ENCODE peak calls at places on chromosome 22, in five cellular contexts. R is HFFc6, G is thoracic aorta, C is right lobe of liver, Q is A549. K is an unnamed sample.

GRCh38 chr22:29336751-29337490 is 21.4 kb upstream of the RASL10A start:
- DNase-seq in G (no peak), Q (no peak), C (peak), R (no peak), K (no peak)

GRCh38 chr22:45998638-45999378 is 21.8 kb upstream of the WNT7B start:
- DNase-seq in Q (no peak), G (no peak), C (no peak), R (no peak), K (no peak)

GRCh38 chr22:23574371-23574811 is 5.7 kb downstream of the IGLL1 start:
- DNase-seq in C (no peak), G (no peak), R (no peak), Q (no peak), K (peak)

GRCh38 chr22:41367680-41368542 is 13.8 kb upstream of the TEF start:
- DNase-seq in R (peak), Q (no peak), G (no peak), C (peak), K (no peak)

GRCh38 chr22:44172370-44173108 is 8.2 kb upstream of the PARVG start:
- DNase-seq in Q (no peak), R (no peak), G (no peak), C (no peak), K (peak)

GRCh38 chr22:23203452-23204124 is 23.3 kb downstream of the BCR start:
- DNase-seq in R (no peak), C (no peak), Q (no peak), G (no peak), K (no peak)

GRCh38 chr22:27581688-27582087 is 219.9 kb downstream of the MN1 start:
- DNase-seq in G (peak), R (no peak), Q (no peak), C (no peak), K (no peak)

GRCh38 chr22:46102752-46103151 is 47.6 kb upstream of the PPARA start:
- DNase-seq in C (no peak), Q (no peak), R (no peak), G (no peak), K (no peak)

GRCh38 chr22:23278883-23279675 is 98.8 kb downstream of the BCR start:
- DNase-seq in R (no peak), G (no peak), Q (peak), C (no peak), K (no peak)

GRCh38 chr22:29083576-29084566 is 11.0 kb downstream of the KREMEN1 start:
- DNase-seq in R (peak), C (no peak), G (no peak), Q (no peak), K (no peak)

GRCh38 chr22:45867906-45868555 is 108.9 kb downstream of the WNT7B start:
- DNase-seq in C (no peak), R (no peak), Q (no peak), G (no peak), K (peak)

GRCh38 chr22:22748297-22748743 is 103.9 kb downstream of the GGTLC2 start:
- DNase-seq in Q (no peak), G (no peak), R (peak), C (peak), K (peak)

GRCh38 chr22:35523167-35523928 is 17.3 kb upstream of the RASD2 start:
- DNase-seq in R (no peak), G (no peak), Q (no peak), C (no peak), K (no peak)

GRCh38 chr22:44585559-44586121 is 87.6 kb upstream of the RTL6 start:
- DNase-seq in G (no peak), C (peak), Q (no peak), R (no peak), K (no peak)

GRCh38 chr22:47647181-47647580 is 884.7 kb downstream of the TBC1D22A start:
- DNase-seq in R (no peak), G (no peak), Q (no peak), C (no peak), K (no peak)
- TF ChIP-seq CTCF in R (no peak), G (no peak), Q (no peak), C (no peak), K (no peak)

DNA sequence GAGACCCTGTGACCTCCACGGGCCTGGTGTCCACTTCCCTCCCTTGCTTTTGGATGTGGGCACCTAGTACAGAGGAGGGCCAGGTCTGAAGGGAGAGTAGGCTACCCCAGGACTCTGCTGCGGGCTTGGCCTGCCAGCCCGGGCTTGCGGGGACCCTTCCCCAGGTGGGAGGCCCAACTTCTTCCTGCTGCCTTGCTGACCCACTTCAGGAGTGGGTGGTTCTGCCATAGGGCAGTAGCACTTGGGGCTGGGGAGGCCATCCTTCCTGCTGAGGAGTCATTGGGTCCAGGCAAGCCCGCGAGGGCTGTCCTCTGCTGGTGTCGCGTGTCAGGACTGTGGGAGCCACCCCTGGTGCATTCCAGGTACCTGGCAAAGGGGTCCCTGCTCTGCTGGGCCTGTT is 1250.0 kb downstream of the BRD1 start:
- DNase-seq in R (no peak), C (no peak), Q (no peak), G (no peak), K (no peak)
- TF ChIP-seq CTCF in R (no peak), C (no peak), Q (no peak), G (no peak), K (no peak)

DNA sequence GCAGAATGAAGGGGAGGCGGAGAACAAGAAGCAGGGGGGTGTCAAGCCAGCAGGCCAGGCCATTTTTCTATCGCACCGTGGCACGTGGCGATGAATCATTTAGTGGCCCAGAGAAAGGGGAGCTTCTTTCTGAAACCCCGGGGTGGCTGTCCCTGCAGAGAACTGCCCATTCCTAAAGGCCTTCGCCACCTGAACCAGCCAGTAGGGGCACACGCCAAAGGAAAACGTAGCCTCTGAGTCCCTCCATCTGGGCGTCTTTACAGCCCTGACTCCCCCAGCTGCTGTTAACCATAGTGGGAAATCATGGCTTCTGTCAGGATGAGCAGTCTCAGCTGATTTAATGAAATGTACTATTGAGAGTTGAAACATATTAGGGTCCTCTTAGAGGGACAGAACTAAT is 8.9 kb downstream of the ASPHD2 start:
- DNase-seq in R (no peak), C (no peak), G (no peak), Q (no peak), K (no peak)
- TF ChIP-seq CTCF in R (no peak), C (no peak), G (no peak), Q (no peak), K (no peak)

GRCh38 chr22:42719133-42719532 is 1.5 kb downstream of the A4GALT start:
- DNase-seq in Q (no peak), R (peak), C (no peak), G (no peak), K (peak)
- TF ChIP-seq CTCF in Q (no peak), R (no peak), C (no peak), G (peak), K (no peak)

GRCh38 chr22:20083891-20084546 is 4.0 kb downstream of the DGCR8 start:
- DNase-seq in Q (no peak), G (no peak), R (no peak), C (no peak), K (no peak)

GRCh38 chr22:20086101-20086599 is 6.1 kb downstream of the DGCR8 start:
- DNase-seq in R (no peak), G (no peak), C (no peak), Q (no peak), K (no peak)

GRCh38 chr22:20085651-20086050 is 5.6 kb downstream of the DGCR8 start:
- DNase-seq in G (no peak), R (no peak), Q (no peak), C (no peak), K (no peak)

GRCh38 chr22:20083157-20083890 is 3.3 kb downstream of the DGCR8 start:
- DNase-seq in R (no peak), C (no peak), Q (no peak), G (no peak), K (no peak)

DNA sequence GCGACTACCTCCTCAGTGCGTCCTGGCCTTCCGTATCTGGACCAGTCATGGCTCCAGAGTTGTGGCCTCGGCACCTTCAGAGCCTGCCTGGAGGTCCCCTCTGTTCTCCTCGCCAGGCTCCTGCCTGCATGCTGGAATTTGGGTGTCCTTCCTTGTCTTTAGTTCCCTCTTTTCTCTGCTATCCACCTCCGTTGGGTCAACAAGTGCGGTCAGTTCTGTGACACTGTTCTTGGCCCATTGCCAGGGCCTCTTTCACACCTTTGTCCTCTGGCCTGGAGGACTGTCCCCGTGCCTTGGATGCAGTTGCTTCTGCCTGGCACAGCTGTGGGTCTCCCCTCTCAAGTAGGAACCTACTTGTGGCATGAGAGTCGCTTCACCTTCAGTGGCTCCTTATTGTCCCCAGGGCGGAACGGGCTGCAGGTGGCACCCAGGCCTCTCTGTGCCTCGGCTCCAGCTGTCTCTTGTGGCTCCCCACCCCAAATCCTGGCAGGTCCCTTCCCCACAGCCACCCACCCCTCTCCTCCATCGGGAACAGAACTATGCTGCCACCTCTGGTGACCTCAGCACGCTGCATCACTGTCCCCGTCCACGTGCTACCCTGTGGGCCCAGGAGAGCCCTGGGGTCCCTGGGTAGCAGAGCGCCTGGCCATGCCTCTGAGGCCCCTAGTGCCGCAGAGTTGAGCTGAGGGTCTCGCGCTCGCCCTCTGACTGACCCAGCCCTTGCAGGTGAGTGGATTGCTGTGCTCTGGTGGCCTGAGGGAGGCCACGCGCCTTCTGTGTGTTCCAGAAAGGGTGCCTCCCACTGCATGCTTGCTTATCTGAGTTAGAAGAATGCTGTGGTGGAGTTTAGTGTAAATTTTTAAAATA is 4.7 kb downstream of the DGCR8 start:
- DNase-seq in C (peak), G (no peak), R (no peak), Q (peak), K (no peak)
- TF ChIP-seq CTCF in C (peak), G (no peak), R (peak), Q (peak), K (peak)

DNA sequence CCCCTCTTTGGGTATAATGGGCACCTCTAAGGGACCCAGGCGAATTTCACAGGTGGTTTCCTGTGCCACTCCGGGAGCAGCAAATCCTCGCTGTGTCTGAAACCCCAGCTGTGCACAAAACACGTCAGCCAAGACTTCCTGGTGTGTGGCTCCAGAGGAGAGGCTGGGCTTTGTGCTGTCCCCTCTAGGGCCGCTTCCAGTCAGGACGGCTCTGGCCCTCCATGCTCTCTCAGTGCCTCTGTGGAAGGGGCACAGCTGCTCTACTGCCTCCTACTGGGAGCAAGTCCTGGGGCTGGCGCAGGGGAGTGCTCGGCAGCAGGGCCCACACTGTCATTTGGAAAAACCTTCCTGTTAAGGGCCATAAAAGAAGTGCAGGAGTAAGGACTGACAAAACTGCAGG is 23.7 kb upstream of the ARFGAP3 start:
- DNase-seq in Q (no peak), G (no peak), C (no peak), R (no peak), K (no peak)
- TF ChIP-seq CTCF in Q (peak), G (no peak), C (no peak), R (peak), K (peak)

GRCh38 chr22:24964441-24964840 is 11.9 kb downstream of the KIAA1671 start:
- DNase-seq in Q (no peak), G (no peak), C (no peak), R (no peak), K (no peak)
- TF ChIP-seq CTCF in Q (no peak), G (no peak), C (no peak), R (no peak), K (no peak)

DNA sequence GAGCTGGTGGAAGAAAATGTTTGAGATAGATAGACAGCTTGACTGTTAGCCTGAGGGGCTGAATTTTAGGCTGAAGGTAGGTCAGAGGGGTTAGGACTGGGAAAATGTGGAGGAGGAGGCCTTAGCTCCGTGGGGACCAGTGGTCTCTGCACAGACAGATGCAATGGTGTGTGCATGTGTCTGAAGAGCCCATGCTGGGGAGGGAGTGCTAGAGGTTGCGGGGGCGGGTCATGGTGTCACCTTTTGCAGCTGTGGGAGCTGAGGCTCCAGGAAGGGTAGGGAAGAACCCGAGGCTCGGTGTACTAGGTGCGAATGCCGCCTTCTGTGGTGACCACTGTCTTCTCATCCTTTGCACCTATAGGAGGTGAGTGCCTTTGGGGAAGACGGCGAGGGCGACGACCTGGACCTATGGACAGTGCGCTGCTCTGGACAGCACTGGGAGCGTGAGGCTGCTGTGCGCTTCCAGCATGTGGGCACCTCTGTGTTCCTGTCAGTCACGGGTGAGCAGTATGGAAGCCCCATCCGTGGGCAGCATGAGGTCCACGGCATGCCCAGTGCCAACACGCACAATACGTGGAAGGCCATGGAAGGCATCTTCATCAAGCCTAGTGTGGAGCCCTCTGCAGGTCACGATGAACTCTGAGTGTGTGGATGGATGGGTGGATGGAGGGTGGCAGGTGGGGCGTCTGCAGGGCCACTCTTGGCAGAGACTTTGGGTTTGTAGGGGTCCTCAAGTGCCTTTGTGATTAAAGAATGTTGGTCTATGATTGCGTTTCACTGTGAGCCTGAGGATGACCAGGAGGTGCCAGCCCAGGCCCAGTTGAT is 1.6 kb downstream of the SDF2L1 start:
- DNase-seq in G (no peak), C (no peak), R (no peak), Q (no peak), K (no peak)
- TF ChIP-seq CTCF in G (no peak), C (no peak), R (peak), Q (no peak), K (peak)